ENCODE peak calls at places on chromosomes 3 and 15, in nine cellular contexts. One of them, this sample, is unnamed. For H3K36me3, the result is how much of the 10 kb centered on the place peaks cover.

GRCh38 chr3:157093096-157093495 is 66.9 kb downstream of the CCNL1 start:
- DNase-seq in BE2C: no peak
- DNase-seq in CD8-positive, alpha-beta T cell: no peak
- DNase-seq in tibial artery: no peak
- DNase-seq in OCI-LY7: no peak
- DNase-seq in MM.1S: peak
- DNase-seq in Caco-2: no peak
- DNase-seq in adrenal gland: no peak
- DNase-seq in cardiac muscle cell: no peak
- DNase-seq in this sample: no peak

GRCh38 chr3:61966200-61966599 is 404.8 kb downstream of the PTPRG start:
- DNase-seq in BE2C: no peak
- DNase-seq in CD8-positive, alpha-beta T cell: no peak
- DNase-seq in tibial artery: no peak
- DNase-seq in OCI-LY7: no peak
- DNase-seq in MM.1S: no peak
- DNase-seq in Caco-2: peak
- DNase-seq in adrenal gland: no peak
- DNase-seq in cardiac muscle cell: no peak
- DNase-seq in this sample: no peak

GRCh38 chr3:48685603-48686511 is at the start of gene NCKIPSD:
- DNase-seq in BE2C: peak
- DNase-seq in CD8-positive, alpha-beta T cell: peak
- DNase-seq in tibial artery: peak
- DNase-seq in OCI-LY7: peak
- DNase-seq in MM.1S: peak
- DNase-seq in Caco-2: peak
- DNase-seq in adrenal gland: peak
- DNase-seq in cardiac muscle cell: peak
- DNase-seq in this sample: peak

GRCh38 chr15:40308844-40309189 is 1.1 kb upstream of the PLCB2 start:
- DNase-seq in BE2C: no peak
- DNase-seq in CD8-positive, alpha-beta T cell: peak
- DNase-seq in tibial artery: no peak
- DNase-seq in OCI-LY7: no peak
- DNase-seq in MM.1S: no peak
- DNase-seq in Caco-2: no peak
- DNase-seq in adrenal gland: no peak
- DNase-seq in cardiac muscle cell: no peak
- DNase-seq in this sample: no peak

GRCh38 chr15:34647569-34648334 is 64.3 kb upstream of the GOLGA8B start:
- DNase-seq in BE2C: peak
- DNase-seq in CD8-positive, alpha-beta T cell: no peak
- DNase-seq in tibial artery: no peak
- DNase-seq in OCI-LY7: no peak
- DNase-seq in MM.1S: peak
- DNase-seq in Caco-2: no peak
- DNase-seq in adrenal gland: peak
- DNase-seq in cardiac muscle cell: peak
- DNase-seq in this sample: no peak

GRCh38 chr15:69857686-69858391 is 239.9 kb downstream of the TLE3 start:
- DNase-seq in BE2C: no peak
- DNase-seq in CD8-positive, alpha-beta T cell: peak
- DNase-seq in tibial artery: no peak
- DNase-seq in OCI-LY7: peak
- DNase-seq in MM.1S: no peak
- DNase-seq in Caco-2: no peak
- DNase-seq in adrenal gland: no peak
- DNase-seq in cardiac muscle cell: no peak
- DNase-seq in this sample: no peak

GRCh38 chr15:71103102-71103676 is 12.1 kb upstream of the THSD4 start:
- DNase-seq in BE2C: peak
- DNase-seq in CD8-positive, alpha-beta T cell: no peak
- DNase-seq in tibial artery: no peak
- DNase-seq in OCI-LY7: peak
- DNase-seq in MM.1S: peak
- DNase-seq in Caco-2: peak
- DNase-seq in adrenal gland: no peak
- DNase-seq in cardiac muscle cell: peak
- DNase-seq in this sample: peak

GRCh38 chr3:27220166-27220565 is 149.0 kb downstream of the NEK10 start:
- DNase-seq in BE2C: no peak
- DNase-seq in CD8-positive, alpha-beta T cell: no peak
- DNase-seq in tibial artery: no peak
- DNase-seq in OCI-LY7: no peak
- DNase-seq in MM.1S: no peak
- DNase-seq in Caco-2: no peak
- DNase-seq in adrenal gland: no peak
- DNase-seq in cardiac muscle cell: no peak
- DNase-seq in this sample: no peak

GRCh38 chr3:38257583-38257982 is 8.0 kb upstream of the SLC22A13 start:
- DNase-seq in BE2C: no peak
- DNase-seq in CD8-positive, alpha-beta T cell: no peak
- DNase-seq in tibial artery: no peak
- DNase-seq in OCI-LY7: no peak
- DNase-seq in MM.1S: no peak
- DNase-seq in Caco-2: no peak
- DNase-seq in adrenal gland: no peak
- DNase-seq in cardiac muscle cell: no peak
- DNase-seq in this sample: no peak

GRCh38 chr3:49900491-49901153 is 3.1 kb downstream of the MST1R start:
- DNase-seq in BE2C: no peak
- DNase-seq in CD8-positive, alpha-beta T cell: no peak
- DNase-seq in tibial artery: peak
- DNase-seq in OCI-LY7: peak
- DNase-seq in MM.1S: peak
- DNase-seq in Caco-2: peak
- DNase-seq in adrenal gland: peak
- DNase-seq in cardiac muscle cell: no peak
- DNase-seq in this sample: no peak

GRCh38 chr3:123048480-123049237 is 18.2 kb upstream of the PDIA5 start:
- DNase-seq in BE2C: peak
- DNase-seq in CD8-positive, alpha-beta T cell: no peak
- DNase-seq in tibial artery: no peak
- DNase-seq in OCI-LY7: no peak
- DNase-seq in MM.1S: no peak
- DNase-seq in Caco-2: no peak
- DNase-seq in adrenal gland: no peak
- DNase-seq in cardiac muscle cell: no peak
- DNase-seq in this sample: no peak

GRCh38 chr3:66991478-66991877 is 6.6 kb upstream of the KBTBD8 start:
- DNase-seq in BE2C: no peak
- DNase-seq in CD8-positive, alpha-beta T cell: no peak
- DNase-seq in tibial artery: no peak
- DNase-seq in OCI-LY7: no peak
- DNase-seq in MM.1S: no peak
- DNase-seq in Caco-2: no peak
- DNase-seq in adrenal gland: no peak
- DNase-seq in cardiac muscle cell: no peak
- DNase-seq in this sample: no peak

GRCh38 chr3:133896002-133896761 is 500 bp upstream of the RAB6B start:
- DNase-seq in BE2C: no peak
- DNase-seq in CD8-positive, alpha-beta T cell: no peak
- DNase-seq in tibial artery: no peak
- DNase-seq in OCI-LY7: no peak
- DNase-seq in MM.1S: no peak
- DNase-seq in Caco-2: no peak
- DNase-seq in adrenal gland: no peak
- DNase-seq in cardiac muscle cell: peak
- DNase-seq in this sample: no peak

GRCh38 chr3:133895208-133896001 is at the start of gene RAB6B:
- DNase-seq in BE2C: peak
- DNase-seq in CD8-positive, alpha-beta T cell: no peak
- DNase-seq in tibial artery: no peak
- DNase-seq in OCI-LY7: no peak
- DNase-seq in MM.1S: peak
- DNase-seq in Caco-2: peak
- DNase-seq in adrenal gland: no peak
- DNase-seq in cardiac muscle cell: peak
- DNase-seq in this sample: no peak

GRCh38 chr3:133893683-133894333 is 1.9 kb downstream of the RAB6B start:
- DNase-seq in BE2C: no peak
- DNase-seq in CD8-positive, alpha-beta T cell: no peak
- DNase-seq in tibial artery: no peak
- DNase-seq in OCI-LY7: no peak
- DNase-seq in MM.1S: no peak
- DNase-seq in Caco-2: no peak
- DNase-seq in adrenal gland: no peak
- DNase-seq in cardiac muscle cell: no peak
- DNase-seq in this sample: no peak

GRCh38 chr3:133892546-133893231 is 3.0 kb downstream of the RAB6B start:
- DNase-seq in BE2C: no peak
- DNase-seq in CD8-positive, alpha-beta T cell: no peak
- DNase-seq in tibial artery: no peak
- DNase-seq in OCI-LY7: no peak
- DNase-seq in MM.1S: no peak
- DNase-seq in Caco-2: no peak
- DNase-seq in adrenal gland: no peak
- DNase-seq in cardiac muscle cell: no peak
- DNase-seq in this sample: no peak

GRCh38 chr3:133894334-133895207 is 1.1 kb downstream of the RAB6B start:
- DNase-seq in BE2C: no peak
- DNase-seq in CD8-positive, alpha-beta T cell: no peak
- DNase-seq in tibial artery: no peak
- DNase-seq in OCI-LY7: no peak
- DNase-seq in MM.1S: no peak
- DNase-seq in Caco-2: no peak
- DNase-seq in adrenal gland: no peak
- DNase-seq in cardiac muscle cell: peak
- DNase-seq in this sample: no peak
- H3K4me3 ChIP-seq in BE2C: peak
- H3K4me3 ChIP-seq in CD8-positive, alpha-beta T cell: no peak
- H3K4me3 ChIP-seq in tibial artery: peak
- H3K4me3 ChIP-seq in OCI-LY7: no peak
- H3K4me3 ChIP-seq in MM.1S: no peak
- H3K4me3 ChIP-seq in Caco-2: peak
- H3K4me3 ChIP-seq in adrenal gland: no peak
- H3K4me3 ChIP-seq in cardiac muscle cell: peak
- H3K4me3 ChIP-seq in this sample: peak

GRCh38 chr3:172816281-172816680 is 65.8 kb downstream of the ECT2 start:
- DNase-seq in BE2C: no peak
- DNase-seq in CD8-positive, alpha-beta T cell: no peak
- DNase-seq in tibial artery: no peak
- DNase-seq in OCI-LY7: no peak
- DNase-seq in MM.1S: no peak
- DNase-seq in Caco-2: no peak
- DNase-seq in adrenal gland: no peak
- DNase-seq in cardiac muscle cell: no peak
- DNase-seq in this sample: no peak
- H3K36me3 ChIP-seq in BE2C: under half
- H3K36me3 ChIP-seq in CD8-positive, alpha-beta T cell: under half
- H3K36me3 ChIP-seq in tibial artery: under half
- H3K36me3 ChIP-seq in OCI-LY7: half or more
- H3K36me3 ChIP-seq in MM.1S: under half
- H3K36me3 ChIP-seq in Caco-2: under half
- H3K36me3 ChIP-seq in adrenal gland: under half
- H3K36me3 ChIP-seq in cardiac muscle cell: under half
- H3K36me3 ChIP-seq in this sample: under half

DNA sequence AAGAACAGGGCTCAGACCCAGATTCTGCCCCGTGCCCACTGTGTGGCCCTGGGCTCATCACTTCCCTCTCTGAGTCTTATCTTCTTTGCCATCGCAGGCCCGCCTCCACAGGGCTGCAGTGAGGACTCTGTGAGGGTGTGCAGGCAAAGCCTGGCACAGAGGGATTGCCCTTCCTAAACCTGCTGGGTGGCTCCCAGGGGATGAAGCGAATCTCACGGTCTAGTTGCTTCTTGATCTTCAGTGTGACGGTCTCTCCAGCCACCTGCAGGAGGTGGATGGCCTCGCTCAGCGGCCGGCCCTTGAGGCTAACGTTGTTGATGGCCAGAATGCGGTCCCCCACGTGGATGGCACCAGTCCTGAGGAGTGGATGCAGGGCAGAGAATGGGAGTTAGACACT is 32.8 kb downstream of the GRIP2 start:
- DNase-seq in BE2C: no peak
- DNase-seq in CD8-positive, alpha-beta T cell: no peak
- DNase-seq in tibial artery: peak
- DNase-seq in OCI-LY7: no peak
- DNase-seq in MM.1S: no peak
- DNase-seq in Caco-2: no peak
- DNase-seq in adrenal gland: no peak
- DNase-seq in cardiac muscle cell: no peak
- DNase-seq in this sample: no peak
- TF ChIP-seq CTCF in BE2C: no peak
- TF ChIP-seq CTCF in CD8-positive, alpha-beta T cell: no peak
- TF ChIP-seq CTCF in tibial artery: no peak
- TF ChIP-seq CTCF in OCI-LY7: no peak
- TF ChIP-seq CTCF in MM.1S: no peak
- TF ChIP-seq CTCF in Caco-2: no peak
- TF ChIP-seq CTCF in adrenal gland: no peak
- TF ChIP-seq CTCF in cardiac muscle cell: no peak
- TF ChIP-seq CTCF in this sample: no peak

GRCh38 chr3:150124142-150124541 is 153.4 kb upstream of the PFN2 start:
- DNase-seq in BE2C: no peak
- DNase-seq in CD8-positive, alpha-beta T cell: no peak
- DNase-seq in tibial artery: no peak
- DNase-seq in OCI-LY7: no peak
- DNase-seq in MM.1S: no peak
- DNase-seq in Caco-2: no peak
- DNase-seq in adrenal gland: no peak
- DNase-seq in cardiac muscle cell: no peak
- DNase-seq in this sample: no peak

GRCh38 chr3:150128126-150128525 is 157.4 kb upstream of the PFN2 start:
- DNase-seq in BE2C: no peak
- DNase-seq in CD8-positive, alpha-beta T cell: no peak
- DNase-seq in tibial artery: no peak
- DNase-seq in OCI-LY7: no peak
- DNase-seq in MM.1S: no peak
- DNase-seq in Caco-2: no peak
- DNase-seq in adrenal gland: no peak
- DNase-seq in cardiac muscle cell: no peak
- DNase-seq in this sample: no peak

GRCh38 chr3:150130404-150131100 is 159.9 kb upstream of the PFN2 start:
- DNase-seq in BE2C: no peak
- DNase-seq in CD8-positive, alpha-beta T cell: no peak
- DNase-seq in tibial artery: no peak
- DNase-seq in OCI-LY7: no peak
- DNase-seq in MM.1S: no peak
- DNase-seq in Caco-2: no peak
- DNase-seq in adrenal gland: no peak
- DNase-seq in cardiac muscle cell: peak
- DNase-seq in this sample: no peak

GRCh38 chr3:150129181-150129580 is 158.5 kb upstream of the PFN2 start:
- DNase-seq in BE2C: no peak
- DNase-seq in CD8-positive, alpha-beta T cell: no peak
- DNase-seq in tibial artery: no peak
- DNase-seq in OCI-LY7: no peak
- DNase-seq in MM.1S: no peak
- DNase-seq in Caco-2: no peak
- DNase-seq in adrenal gland: no peak
- DNase-seq in cardiac muscle cell: no peak
- DNase-seq in this sample: no peak

DNA sequence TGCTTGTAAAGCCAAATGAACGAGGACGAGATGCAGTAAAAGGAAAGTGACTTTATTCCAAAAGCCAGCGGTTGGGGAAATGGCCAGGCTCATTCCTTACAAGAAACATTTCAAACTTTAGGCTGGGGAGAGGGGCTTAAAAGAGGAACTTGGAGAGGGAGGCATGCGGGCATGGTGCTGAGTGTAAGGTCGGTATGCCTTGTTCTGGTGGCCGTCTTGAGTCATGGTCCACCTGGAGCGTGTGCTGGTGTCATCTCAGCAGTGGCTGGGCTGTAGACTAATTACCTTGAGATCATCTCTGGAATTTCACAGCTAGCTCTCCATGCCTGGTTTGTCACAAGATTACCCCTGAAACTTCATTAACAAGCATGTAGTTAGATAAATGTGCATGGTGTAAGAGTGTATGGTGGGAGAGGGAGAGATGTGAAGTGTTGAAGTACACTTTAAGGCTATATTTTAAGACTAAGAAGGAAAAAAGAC is 156.4 kb upstream of the PFN2 start:
- DNase-seq in BE2C: no peak
- DNase-seq in CD8-positive, alpha-beta T cell: no peak
- DNase-seq in tibial artery: no peak
- DNase-seq in OCI-LY7: no peak
- DNase-seq in MM.1S: no peak
- DNase-seq in Caco-2: no peak
- DNase-seq in adrenal gland: no peak
- DNase-seq in cardiac muscle cell: no peak
- DNase-seq in this sample: no peak
- H3K4me3 ChIP-seq in BE2C: no peak
- H3K4me3 ChIP-seq in CD8-positive, alpha-beta T cell: no peak
- H3K4me3 ChIP-seq in tibial artery: no peak
- H3K4me3 ChIP-seq in OCI-LY7: no peak
- H3K4me3 ChIP-seq in MM.1S: no peak
- H3K4me3 ChIP-seq in Caco-2: no peak
- H3K4me3 ChIP-seq in adrenal gland: no peak
- H3K4me3 ChIP-seq in cardiac muscle cell: no peak
- H3K4me3 ChIP-seq in this sample: no peak